ENCODE peak calls at places on chromosomes 5 and 9, in seven cellular contexts. H, G, Z, P, W, A and C are unnamed samples.
A peak's percentile ranks its signal among the peaks of the same experiment; 100 is the strongest.

GRCh38 chr5:52657231-52657645 is 130.5 kb upstream of the ITGA1 start:
- DNase-seq in W (no peak), H (no peak), A (no peak), P (peak; percentile 62), G (peak; percentile 49), Z (no peak), C (no peak)

GRCh38 chr9:126874546-126875314 is 14.3 kb downstream of the ZBTB34 start:
- DNase-seq in P (no peak), W (no peak), H (no peak), A (peak; percentile 17), G (no peak), Z (no peak), C (no peak)

GRCh38 chr5:17149786-17150185 is 67.6 kb upstream of the BASP1 start:
- DNase-seq in Z (no peak), A (no peak), W (no peak), H (no peak), P (no peak), G (no peak), C (no peak)

GRCh38 chr5:108858959-108859358 is 111.3 kb downstream of the FER start:
- DNase-seq in P (peak; percentile 50), A (no peak), H (no peak), Z (no peak), W (no peak), G (no peak), C (no peak)

GRCh38 chr5:172904643-172905345 is 54.4 kb upstream of the RPL26L1 start:
- DNase-seq in G (no peak), Z (peak; percentile 89), W (no peak), P (peak; percentile 100), H (no peak), A (no peak), C (no peak)

GRCh38 chr5:66516535-66516934 is 79.7 kb upstream of the MAST4 start:
- DNase-seq in G (no peak), W (no peak), H (no peak), Z (no peak), A (no peak), P (no peak), C (no peak)

GRCh38 chr9:101200852-101201251 is 172.3 kb downstream of the PLPPR1 start:
- DNase-seq in H (no peak), A (no peak), Z (no peak), G (no peak), P (no peak), W (no peak), C (no peak)

GRCh38 chr5:89110916-89111646 is 228.1 kb upstream of the MEF2C start:
- DNase-seq in W (no peak), H (no peak), G (no peak), P (no peak), A (no peak), Z (no peak), C (no peak)

GRCh38 chr5:61023131-61023530 is 78.1 kb downstream of the NDUFAF2 start:
- DNase-seq in W (no peak), A (no peak), H (no peak), Z (no peak), P (no peak), G (no peak), C (no peak)

GRCh38 chr5:117089001-117089400 is 514.4 kb upstream of the SEMA6A start:
- DNase-seq in G (no peak), W (no peak), P (no peak), H (no peak), A (no peak), Z (no peak), C (no peak)

GRCh38 chr9:96638606-96639364 is 16.3 kb downstream of the PRXL2C start:
- DNase-seq in G (no peak), W (no peak), P (no peak), A (no peak), H (no peak), Z (no peak), C (no peak)

GRCh38 chr9:19994296-19994695 is 205.5 kb upstream of the SLC24A2 start:
- DNase-seq in Z (peak; percentile 45), A (no peak), W (no peak), P (peak; percentile 74), G (no peak), H (no peak), C (no peak)

GRCh38 chr9:119917175-119917574 is 547.9 kb upstream of the BRINP1 start:
- DNase-seq in W (no peak), Z (no peak), G (no peak), P (no peak), A (no peak), H (no peak), C (no peak)

GRCh38 chr9:14887149-14887548 is 23.1 kb downstream of the FREM1 start:
- DNase-seq in Z (no peak), P (no peak), G (no peak), A (no peak), W (no peak), H (no peak), C (no peak)

GRCh38 chr5:68122439-68122906 is 93.1 kb upstream of the PIK3R1 start:
- DNase-seq in H (no peak), G (no peak), Z (no peak), P (no peak), W (no peak), A (no peak), C (no peak)

GRCh38 chr9:34869390-34869789 is 88.7 kb upstream of the PHF24 start:
- DNase-seq in P (peak; percentile 75), G (no peak), Z (no peak), W (no peak), A (no peak), H (no peak), C (no peak)

GRCh38 chr5:59051938-59052337 is 469.1 kb downstream of the RAB3C start:
- DNase-seq in W (no peak), H (no peak), P (no peak), G (no peak), A (no peak), Z (no peak), C (no peak)

GRCh38 chr5:81398741-81399140 is 4.8 kb upstream of the ACOT12 start:
- DNase-seq in Z (no peak), W (no peak), G (no peak), A (no peak), P (no peak), H (no peak), C (no peak)

GRCh38 chr5:170390472-170390871 is 1.3 kb upstream of the KCNMB1 start:
- DNase-seq in Z (no peak), H (no peak), A (no peak), W (no peak), G (no peak), P (no peak), C (no peak)

GRCh38 chr5:135154197-135154596 is 120.2 kb upstream of the PITX1 start:
- DNase-seq in W (no peak), Z (no peak), G (no peak), P (peak; percentile 97), A (no peak), H (peak; percentile 5), C (no peak)

GRCh38 chr5:57441557-57441956 is 41.1 kb downstream of the ACTBL2 start:
- DNase-seq in Z (no peak), H (no peak), P (peak; percentile 66), G (no peak), A (no peak), W (no peak), C (no peak)